ENCODE peak calls at places on chromosomes 11 and 22, in four cellular contexts. O is Kasumi-1, D is H9, A is activated B cell treated with CpG ODN at 0.5 μM for 24 hours. H is an unnamed sample.

GRCh38 chr22:35275580-35275979 is 18.3 kb downstream of the HMGXB4 start:
- DNase-seq in A (no peak), D (no peak), O (no peak), H (no peak)

GRCh38 chr22:36644333-36644757 is 59.2 kb downstream of the CACNG2 start:
- DNase-seq in A (no peak), O (peak), D (peak), H (no peak)

GRCh38 chr11:12731841-12732336 is 57.7 kb downstream of the TEAD1 start:
- DNase-seq in A (no peak), O (no peak), D (no peak), H (no peak)

GRCh38 chr22:49565516-49565855 is 262.2 kb downstream of the BRD1 start:
- DNase-seq in O (no peak), D (peak), A (no peak), H (no peak)

GRCh38 chr11:131685906-131686305 is 315.5 kb downstream of the NTM start:
- DNase-seq in D (no peak), A (no peak), O (no peak), H (no peak)

GRCh38 chr11:18192988-18193387 is 20.4 kb downstream of the MRGPRX4 start:
- DNase-seq in A (no peak), O (no peak), D (peak), H (no peak)

GRCh38 chr11:86070435-86071056 is 1.7 kb upstream of the PICALM start:
- DNase-seq in D (no peak), O (no peak), A (no peak), H (no peak)

GRCh38 chr11:11582261-11582701 is 39.5 kb downstream of the GALNT18 start:
- DNase-seq in O (no peak), D (peak), A (no peak), H (no peak)

GRCh38 chr11:5004429-5005274 is 10.0 kb downstream of the OR51L1 start:
- DNase-seq in O (peak), D (peak), A (no peak), H (peak)

GRCh38 chr11:129643031-129643721 is 172.5 kb upstream of the TMEM45B start:
- DNase-seq in D (no peak), O (no peak), A (no peak), H (no peak)

GRCh38 chr11:13984616-13985474 is 22.3 kb downstream of the SPON1 start:
- DNase-seq in A (no peak), D (no peak), O (no peak), H (no peak)

GRCh38 chr22:27435839-27436581 is 365.5 kb downstream of the MN1 start:
- DNase-seq in O (no peak), A (no peak), D (no peak), H (no peak)

GRCh38 chr22:23237201-23237798 is 57.0 kb downstream of the BCR start:
- DNase-seq in D (peak), O (no peak), A (no peak), H (no peak)

GRCh38 chr22:49031746-49032330 is 795.8 kb downstream of the BRD1 start:
- DNase-seq in D (no peak), O (no peak), A (no peak), H (no peak)

GRCh38 chr11:128497057-128497957 is 90.1 kb downstream of the ETS1 start:
- DNase-seq in O (no peak), A (peak), D (peak), H (no peak)

GRCh38 chr11:85685820-85686459 is at the start of gene CCDC89:
- DNase-seq in D (no peak), A (no peak), O (no peak), H (peak)

GRCh38 chr11:123145220-123145619 is 49.8 kb downstream of the CLMP start:
- DNase-seq in A (no peak), O (no peak), D (no peak), H (peak)

GRCh38 chr11:42555197-42555596 is 756.6 kb upstream of the API5 start:
- DNase-seq in O (no peak), D (no peak), A (no peak), H (no peak)

GRCh38 chr11:112267188-112267591 is 6.5 kb upstream of the PLET1 start:
- DNase-seq in A (no peak), O (no peak), D (no peak), H (no peak)

GRCh38 chr22:17198188-17199130 is 20.8 kb downstream of the ADA2 start:
- DNase-seq in O (no peak), D (peak), A (no peak), H (no peak)

GRCh38 chr11:119874660-119875238 is 145.7 kb upstream of the NECTIN1 start:
- DNase-seq in D (no peak), A (no peak), O (no peak), H (no peak)

GRCh38 chr11:102268083-102268984 is 49.0 kb upstream of the BIRC3 start:
- DNase-seq in A (peak), O (no peak), D (peak), H (peak)

GRCh38 chr11:832529-833113 is at the start of gene CD151:
- DNase-seq in O (no peak), A (peak), D (peak), H (no peak)

GRCh38 chr11:108886608-108887007 is 221.7 kb downstream of the DDX10 start:
- DNase-seq in D (no peak), O (no peak), A (no peak), H (no peak)

GRCh38 chr11:2099523-2100316 is 39.5 kb downstream of the IGF2 start:
- DNase-seq in D (peak), A (peak), O (no peak), H (peak)

GRCh38 chr11:111762981-111763643 is 3.1 kb downstream of the PPP2R1B start:
- DNase-seq in A (no peak), O (peak), D (no peak), H (no peak)

GRCh38 chr11:123405123-123405592 is 24.9 kb upstream of the GRAMD1B start:
- DNase-seq in A (no peak), O (no peak), D (no peak), H (no peak)

GRCh38 chr11:27926981-27927481 is 180.9 kb downstream of the KIF18A start:
- DNase-seq in O (peak), A (no peak), D (no peak), H (no peak)

GRCh38 chr11:68002943-68003845 is 703 bp downstream of the UNC93B1 start:
- DNase-seq in O (peak), D (peak), A (peak), H (peak)

GRCh38 chr11:72235351-72236057 is 8.5 kb downstream of the PHOX2A start:
- DNase-seq in O (no peak), A (no peak), D (no peak), H (no peak)

GRCh38 chr22:49838771-49839717 is 11.4 kb upstream of the BRD1 start:
- DNase-seq in A (peak), D (peak), O (peak), H (no peak)

GRCh38 chr11:94511932-94512781 is at the start of gene C11orf97:
- DNase-seq in D (peak), O (peak), A (peak), H (peak)

GRCh38 chr11:35316161-35316560 is 103.2 kb downstream of the SLC1A2 start:
- DNase-seq in A (no peak), O (no peak), D (no peak), H (no peak)

H was measured in left lung.